ENCODE peak calls at places on chromosome 9, in seven cellular contexts. J is CD8-positive, alpha-beta T cell; O is fibroblast of lung; S is HL-60; K is heart right ventricle; I is HS-5; R is Kasumi-1. H is an unnamed sample.

GRCh38 chr9:22976454-22976853 is 529.8 kb downstream of the DMRTA1 start:
- DNase-seq in J (no peak), O (peak), S (no peak), K (no peak), I (peak), R (no peak), H (no peak)

GRCh38 chr9:117825609-117826347 is 121.6 kb downstream of the TLR4 start:
- DNase-seq in J (peak), O (no peak), S (peak), K (no peak), I (no peak), R (peak), H (no peak)

GRCh38 chr9:89956331-89956730 is 351.5 kb downstream of the GADD45G start:
- DNase-seq in J (no peak), O (no peak), S (no peak), K (no peak), I (no peak), R (no peak), H (no peak)

GRCh38 chr9:87725900-87726709 is at the start of gene CTSL:
- DNase-seq in J (peak), O (peak), S (peak), K (peak), I (peak), R (peak), H (peak)

GRCh38 chr9:97900738-97901565 is 21.3 kb downstream of the TRMO start:
- DNase-seq in J (no peak), O (peak), S (peak), K (no peak), I (peak), R (peak), H (no peak)

GRCh38 chr9:76667521-76667957 is 96.7 kb upstream of the PCA3 start:
- DNase-seq in J (no peak), O (peak), S (no peak), K (no peak), I (no peak), R (no peak), H (peak)

GRCh38 chr9:37512439-37512838 is 26.7 kb downstream of the POLR1E start:
- DNase-seq in J (peak), O (no peak), S (no peak), K (no peak), I (no peak), R (no peak), H (no peak)

GRCh38 chr9:12859704-12860251 is 85.0 kb downstream of the LURAP1L start:
- DNase-seq in J (no peak), O (peak), S (no peak), K (no peak), I (peak), R (no peak), H (no peak)

GRCh38 chr9:94931725-94932124 is 205.2 kb downstream of the AOPEP start:
- DNase-seq in J (no peak), O (peak), S (no peak), K (no peak), I (no peak), R (no peak), H (no peak)

GRCh38 chr9:5999443-6000104 is 15.8 kb downstream of the RANBP6 start:
- DNase-seq in J (no peak), O (no peak), S (no peak), K (no peak), I (no peak), R (no peak), H (no peak)

GRCh38 chr9:101307041-101307440 is 77.8 kb downstream of the BAAT start:
- DNase-seq in J (no peak), O (peak), S (no peak), K (no peak), I (no peak), R (no peak), H (no peak)

GRCh38 chr9:15295761-15296405 is 11.1 kb downstream of the TTC39B start:
- DNase-seq in J (no peak), O (peak), S (no peak), K (no peak), I (peak), R (no peak), H (no peak)

GRCh38 chr9:16768816-16769215 is 101.7 kb downstream of the BNC2 start:
- DNase-seq in J (no peak), O (no peak), S (no peak), K (no peak), I (no peak), R (no peak), H (no peak)

GRCh38 chr9:101394687-101395086 is 3.7 kb downstream of the MRPL50 start:
- DNase-seq in J (no peak), O (no peak), S (no peak), K (no peak), I (no peak), R (no peak), H (no peak)

GRCh38 chr9:14343236-14343947 is 29.5 kb upstream of the NFIB start:
- DNase-seq in J (no peak), O (no peak), S (no peak), K (no peak), I (no peak), R (no peak), H (no peak)

GRCh38 chr9:77384406-77384805 is 207.1 kb downstream of the VPS13A start:
- DNase-seq in J (no peak), O (peak), S (no peak), K (no peak), I (peak), R (no peak), H (peak)

GRCh38 chr9:96649620-96650323 is 5.3 kb downstream of the PRXL2C start:
- DNase-seq in J (no peak), O (no peak), S (no peak), K (no peak), I (no peak), R (no peak), H (no peak)

GRCh38 chr9:97525451-97525850 is 24.0 kb downstream of the TMOD1 start:
- DNase-seq in J (no peak), O (no peak), S (no peak), K (no peak), I (no peak), R (no peak), H (no peak)

GRCh38 chr9:125423964-125424363 is 162.3 kb downstream of the GAPVD1 start:
- DNase-seq in J (no peak), O (no peak), S (no peak), K (no peak), I (no peak), R (no peak), H (no peak)

GRCh38 chr9:116027096-116027495 is 126.5 kb upstream of the PAPPA start:
- DNase-seq in J (no peak), O (peak), S (no peak), K (no peak), I (no peak), R (no peak), H (peak)

GRCh38 chr9:120402741-120403542 is 177.0 kb downstream of the CDK5RAP2 start:
- DNase-seq in J (no peak), O (peak), S (peak), K (no peak), I (peak), R (peak), H (no peak)

GRCh38 chr9:90999425-91000397 is 198.1 kb downstream of the SYK start:
- DNase-seq in J (no peak), O (peak), S (no peak), K (no peak), I (no peak), R (no peak), H (no peak)

GRCh38 chr9:80378669-80379293 is 807.0 kb downstream of the TLE4 start:
- DNase-seq in J (no peak), O (no peak), S (no peak), K (no peak), I (no peak), R (no peak), H (no peak)

GRCh38 chr9:132878695-132879064 is at the start of gene SPACA9:
- DNase-seq in J (no peak), O (peak), S (peak), K (peak), I (no peak), R (no peak), H (no peak)

GRCh38 chr9:134396258-134396742 is 70.0 kb downstream of the RXRA start:
- DNase-seq in J (no peak), O (no peak), S (peak), K (no peak), I (no peak), R (peak), H (no peak)

GRCh38 chr9:136189394-136190236 is 15.3 kb downstream of the LHX3 start:
- DNase-seq in J (no peak), O (no peak), S (no peak), K (no peak), I (no peak), R (no peak), H (no peak)

GRCh38 chr9:113589890-113590289 is 126.4 kb downstream of the RGS3 start:
- DNase-seq in J (no peak), O (peak), S (peak), K (no peak), I (no peak), R (peak), H (no peak)

GRCh38 chr9:7370378-7370777 is 429.2 kb downstream of the DMAC1 start:
- DNase-seq in J (no peak), O (no peak), S (no peak), K (no peak), I (no peak), R (no peak), H (no peak)